ENCODE peak calls at places on chromosomes 12 and 14, in seven cellular contexts. One of them, this sample, is unnamed.

GRCh38 chr12:108335349-108336119 is 3.6 kb downstream of the CMKLR1 start:
- DNase-seq in DMS 273 treated with DMSO at 0.1 percent for 48 hours: no peak
- DNase-seq in GM12892: peak; percentile 39
- DNase-seq in omental fat pad: no peak
- DNase-seq in left ventricle myocardium inferior: no peak
- DNase-seq in MG63: no peak
- DNase-seq in activated CD4-positive, alpha-beta T cell treated with anti-CD3 and anti-CD28 coated beads, Interleukin-2, amount 10 ng/mL, durations not matched to agents 7 days and 5 days: no peak
- DNase-seq in this sample: peak; percentile 34

GRCh38 chr14:81265641-81266169 is 44.9 kb upstream of the GTF2A1 start:
- DNase-seq in DMS 273 treated with DMSO at 0.1 percent for 48 hours: no peak
- DNase-seq in left ventricle myocardium inferior: no peak
- DNase-seq in GM12892: no peak
- DNase-seq in MG63: no peak
- DNase-seq in omental fat pad: no peak
- DNase-seq in activated CD4-positive, alpha-beta T cell treated with anti-CD3 and anti-CD28 coated beads, Interleukin-2, amount 10 ng/mL, durations not matched to agents 7 days and 5 days: no peak
- DNase-seq in this sample: no peak

GRCh38 chr12:105748806-105749600 is 389.8 kb downstream of the NUAK1 start:
- DNase-seq in activated CD4-positive, alpha-beta T cell treated with anti-CD3 and anti-CD28 coated beads, Interleukin-2, amount 10 ng/mL, durations not matched to agents 7 days and 5 days: no peak
- DNase-seq in omental fat pad: no peak
- DNase-seq in DMS 273 treated with DMSO at 0.1 percent for 48 hours: no peak
- DNase-seq in left ventricle myocardium inferior: peak; percentile 30
- DNase-seq in GM12892: no peak
- DNase-seq in MG63: peak; percentile 60
- DNase-seq in this sample: no peak

GRCh38 chr14:77045570-77045890 is 17.0 kb upstream of the IRF2BPL start:
- DNase-seq in MG63: peak; percentile 70
- DNase-seq in activated CD4-positive, alpha-beta T cell treated with anti-CD3 and anti-CD28 coated beads, Interleukin-2, amount 10 ng/mL, durations not matched to agents 7 days and 5 days: no peak
- DNase-seq in DMS 273 treated with DMSO at 0.1 percent for 48 hours: no peak
- DNase-seq in left ventricle myocardium inferior: no peak
- DNase-seq in GM12892: no peak
- DNase-seq in omental fat pad: no peak
- DNase-seq in this sample: no peak

GRCh38 chr14:59126714-59127436 is 61.6 kb upstream of the DAAM1 start:
- DNase-seq in activated CD4-positive, alpha-beta T cell treated with anti-CD3 and anti-CD28 coated beads, Interleukin-2, amount 10 ng/mL, durations not matched to agents 7 days and 5 days: peak; percentile 42
- DNase-seq in DMS 273 treated with DMSO at 0.1 percent for 48 hours: peak; percentile 41
- DNase-seq in omental fat pad: no peak
- DNase-seq in GM12892: peak; percentile 6
- DNase-seq in left ventricle myocardium inferior: no peak
- DNase-seq in MG63: no peak
- DNase-seq in this sample: no peak

GRCh38 chr12:82873951-82874350 is 187.2 kb downstream of the TMTC2 start:
- DNase-seq in omental fat pad: no peak
- DNase-seq in GM12892: no peak
- DNase-seq in left ventricle myocardium inferior: no peak
- DNase-seq in MG63: no peak
- DNase-seq in DMS 273 treated with DMSO at 0.1 percent for 48 hours: peak; percentile 90
- DNase-seq in activated CD4-positive, alpha-beta T cell treated with anti-CD3 and anti-CD28 coated beads, Interleukin-2, amount 10 ng/mL, durations not matched to agents 7 days and 5 days: no peak
- DNase-seq in this sample: no peak

GRCh38 chr14:22185191-22185590 is 403.8 kb downstream of the DAD1 start:
- DNase-seq in GM12892: no peak
- DNase-seq in omental fat pad: no peak
- DNase-seq in DMS 273 treated with DMSO at 0.1 percent for 48 hours: no peak
- DNase-seq in left ventricle myocardium inferior: no peak
- DNase-seq in activated CD4-positive, alpha-beta T cell treated with anti-CD3 and anti-CD28 coated beads, Interleukin-2, amount 10 ng/mL, durations not matched to agents 7 days and 5 days: no peak
- DNase-seq in MG63: no peak
- DNase-seq in this sample: no peak

GRCh38 chr12:115998119-115998633 is 279.3 kb downstream of the MED13L start:
- DNase-seq in GM12892: no peak
- DNase-seq in DMS 273 treated with DMSO at 0.1 percent for 48 hours: no peak
- DNase-seq in omental fat pad: no peak
- DNase-seq in left ventricle myocardium inferior: no peak
- DNase-seq in MG63: no peak
- DNase-seq in activated CD4-positive, alpha-beta T cell treated with anti-CD3 and anti-CD28 coated beads, Interleukin-2, amount 10 ng/mL, durations not matched to agents 7 days and 5 days: peak; percentile 35
- DNase-seq in this sample: no peak

GRCh38 chr12:113655479-113655878 is 183.8 kb upstream of the LHX5 start:
- DNase-seq in MG63: no peak
- DNase-seq in DMS 273 treated with DMSO at 0.1 percent for 48 hours: no peak
- DNase-seq in activated CD4-positive, alpha-beta T cell treated with anti-CD3 and anti-CD28 coated beads, Interleukin-2, amount 10 ng/mL, durations not matched to agents 7 days and 5 days: no peak
- DNase-seq in left ventricle myocardium inferior: no peak
- DNase-seq in GM12892: no peak
- DNase-seq in omental fat pad: no peak
- DNase-seq in this sample: no peak

GRCh38 chr14:61322011-61322798 is 826 bp downstream of the PRKCH start:
- DNase-seq in DMS 273 treated with DMSO at 0.1 percent for 48 hours: no peak
- DNase-seq in omental fat pad: no peak
- DNase-seq in activated CD4-positive, alpha-beta T cell treated with anti-CD3 and anti-CD28 coated beads, Interleukin-2, amount 10 ng/mL, durations not matched to agents 7 days and 5 days: no peak
- DNase-seq in GM12892: no peak
- DNase-seq in left ventricle myocardium inferior: peak; percentile 55
- DNase-seq in MG63: peak; percentile 32
- DNase-seq in this sample: no peak

GRCh38 chr14:90454041-90455000 is 57.5 kb downstream of the CALM1 start:
- DNase-seq in GM12892: no peak
- DNase-seq in DMS 273 treated with DMSO at 0.1 percent for 48 hours: peak; percentile 83
- DNase-seq in omental fat pad: no peak
- DNase-seq in left ventricle myocardium inferior: peak; percentile 82
- DNase-seq in activated CD4-positive, alpha-beta T cell treated with anti-CD3 and anti-CD28 coated beads, Interleukin-2, amount 10 ng/mL, durations not matched to agents 7 days and 5 days: no peak
- DNase-seq in MG63: peak; percentile 37
- DNase-seq in this sample: no peak

GRCh38 chr12:48110691-48111315 is 4.9 kb upstream of the SENP1 start:
- DNase-seq in left ventricle myocardium inferior: no peak
- DNase-seq in DMS 273 treated with DMSO at 0.1 percent for 48 hours: no peak
- DNase-seq in GM12892: no peak
- DNase-seq in activated CD4-positive, alpha-beta T cell treated with anti-CD3 and anti-CD28 coated beads, Interleukin-2, amount 10 ng/mL, durations not matched to agents 7 days and 5 days: no peak
- DNase-seq in MG63: peak; percentile 11
- DNase-seq in omental fat pad: no peak
- DNase-seq in this sample: no peak

GRCh38 chr12:106954462-106955376 is 988 bp upstream of the TMEM263 start:
- DNase-seq in left ventricle myocardium inferior: peak; percentile 39
- DNase-seq in MG63: peak; percentile 53
- DNase-seq in DMS 273 treated with DMSO at 0.1 percent for 48 hours: no peak
- DNase-seq in omental fat pad: no peak
- DNase-seq in activated CD4-positive, alpha-beta T cell treated with anti-CD3 and anti-CD28 coated beads, Interleukin-2, amount 10 ng/mL, durations not matched to agents 7 days and 5 days: no peak
- DNase-seq in GM12892: no peak
- DNase-seq in this sample: no peak

GRCh38 chr14:52355016-52355430 is 40.9 kb downstream of the PTGER2 start:
- DNase-seq in activated CD4-positive, alpha-beta T cell treated with anti-CD3 and anti-CD28 coated beads, Interleukin-2, amount 10 ng/mL, durations not matched to agents 7 days and 5 days: no peak
- DNase-seq in MG63: peak; percentile 51
- DNase-seq in omental fat pad: no peak
- DNase-seq in GM12892: no peak
- DNase-seq in left ventricle myocardium inferior: no peak
- DNase-seq in DMS 273 treated with DMSO at 0.1 percent for 48 hours: no peak
- DNase-seq in this sample: no peak

GRCh38 chr14:58703149-58703509 is 65.4 kb downstream of the DACT1 start:
- DNase-seq in omental fat pad: no peak
- DNase-seq in left ventricle myocardium inferior: no peak
- DNase-seq in MG63: no peak
- DNase-seq in activated CD4-positive, alpha-beta T cell treated with anti-CD3 and anti-CD28 coated beads, Interleukin-2, amount 10 ng/mL, durations not matched to agents 7 days and 5 days: no peak
- DNase-seq in GM12892: no peak
- DNase-seq in DMS 273 treated with DMSO at 0.1 percent for 48 hours: no peak
- DNase-seq in this sample: no peak

GRCh38 chr14:99077844-99078236 is 194.2 kb downstream of the BCL11B start:
- DNase-seq in DMS 273 treated with DMSO at 0.1 percent for 48 hours: no peak
- DNase-seq in omental fat pad: no peak
- DNase-seq in activated CD4-positive, alpha-beta T cell treated with anti-CD3 and anti-CD28 coated beads, Interleukin-2, amount 10 ng/mL, durations not matched to agents 7 days and 5 days: no peak
- DNase-seq in left ventricle myocardium inferior: no peak
- DNase-seq in GM12892: no peak
- DNase-seq in MG63: no peak
- DNase-seq in this sample: no peak

GRCh38 chr12:56102683-56103065 is 1.7 kb upstream of the PA2G4 start:
- DNase-seq in DMS 273 treated with DMSO at 0.1 percent for 48 hours: no peak
- DNase-seq in MG63: no peak
- DNase-seq in omental fat pad: no peak
- DNase-seq in activated CD4-positive, alpha-beta T cell treated with anti-CD3 and anti-CD28 coated beads, Interleukin-2, amount 10 ng/mL, durations not matched to agents 7 days and 5 days: no peak
- DNase-seq in left ventricle myocardium inferior: no peak
- DNase-seq in GM12892: no peak
- DNase-seq in this sample: no peak

GRCh38 chr14:64800000-64800399 is 79.7 kb downstream of the SPTB start:
- DNase-seq in left ventricle myocardium inferior: peak; percentile 39
- DNase-seq in activated CD4-positive, alpha-beta T cell treated with anti-CD3 and anti-CD28 coated beads, Interleukin-2, amount 10 ng/mL, durations not matched to agents 7 days and 5 days: peak; percentile 27
- DNase-seq in DMS 273 treated with DMSO at 0.1 percent for 48 hours: peak; percentile 7
- DNase-seq in MG63: peak; percentile 54
- DNase-seq in GM12892: no peak
- DNase-seq in omental fat pad: no peak
- DNase-seq in this sample: no peak

GRCh38 chr12:62732861-62733427 is 202.0 kb downstream of the PPM1H start:
- DNase-seq in MG63: peak; percentile 73
- DNase-seq in left ventricle myocardium inferior: no peak
- DNase-seq in omental fat pad: no peak
- DNase-seq in GM12892: no peak
- DNase-seq in DMS 273 treated with DMSO at 0.1 percent for 48 hours: no peak
- DNase-seq in activated CD4-positive, alpha-beta T cell treated with anti-CD3 and anti-CD28 coated beads, Interleukin-2, amount 10 ng/mL, durations not matched to agents 7 days and 5 days: no peak
- DNase-seq in this sample: no peak

GRCh38 chr14:100592972-100593371 is 5.8 kb upstream of the BEGAIN start:
- DNase-seq in omental fat pad: no peak
- DNase-seq in DMS 273 treated with DMSO at 0.1 percent for 48 hours: no peak
- DNase-seq in activated CD4-positive, alpha-beta T cell treated with anti-CD3 and anti-CD28 coated beads, Interleukin-2, amount 10 ng/mL, durations not matched to agents 7 days and 5 days: no peak
- DNase-seq in MG63: peak; percentile 27
- DNase-seq in GM12892: no peak
- DNase-seq in left ventricle myocardium inferior: no peak
- DNase-seq in this sample: no peak

GRCh38 chr12:118237053-118237665 is 101.2 kb downstream of the PEBP1 start:
- DNase-seq in left ventricle myocardium inferior: no peak
- DNase-seq in DMS 273 treated with DMSO at 0.1 percent for 48 hours: no peak
- DNase-seq in omental fat pad: no peak
- DNase-seq in MG63: no peak
- DNase-seq in GM12892: peak; percentile 20
- DNase-seq in activated CD4-positive, alpha-beta T cell treated with anti-CD3 and anti-CD28 coated beads, Interleukin-2, amount 10 ng/mL, durations not matched to agents 7 days and 5 days: no peak
- DNase-seq in this sample: peak; percentile 17

GRCh38 chr14:72634910-72635647 is 258.8 kb downstream of the DPF3 start:
- DNase-seq in left ventricle myocardium inferior: no peak
- DNase-seq in omental fat pad: no peak
- DNase-seq in DMS 273 treated with DMSO at 0.1 percent for 48 hours: no peak
- DNase-seq in GM12892: no peak
- DNase-seq in MG63: no peak
- DNase-seq in activated CD4-positive, alpha-beta T cell treated with anti-CD3 and anti-CD28 coated beads, Interleukin-2, amount 10 ng/mL, durations not matched to agents 7 days and 5 days: no peak
- DNase-seq in this sample: no peak

GRCh38 chr14:64502476-64503183 is 1.0 kb downstream of the ZBTB25 start:
- DNase-seq in omental fat pad: no peak
- DNase-seq in left ventricle myocardium inferior: no peak
- DNase-seq in activated CD4-positive, alpha-beta T cell treated with anti-CD3 and anti-CD28 coated beads, Interleukin-2, amount 10 ng/mL, durations not matched to agents 7 days and 5 days: peak; percentile 34
- DNase-seq in GM12892: no peak
- DNase-seq in MG63: no peak
- DNase-seq in DMS 273 treated with DMSO at 0.1 percent for 48 hours: no peak
- DNase-seq in this sample: no peak

GRCh38 chr14:105180598-105181528 is at the start of gene NUDT14:
- DNase-seq in MG63: peak; percentile 52
- DNase-seq in GM12892: peak; percentile 97
- DNase-seq in omental fat pad: no peak
- DNase-seq in DMS 273 treated with DMSO at 0.1 percent for 48 hours: no peak
- DNase-seq in left ventricle myocardium inferior: peak; percentile 66
- DNase-seq in activated CD4-positive, alpha-beta T cell treated with anti-CD3 and anti-CD28 coated beads, Interleukin-2, amount 10 ng/mL, durations not matched to agents 7 days and 5 days: peak; percentile 80
- DNase-seq in this sample: peak; percentile 99

GRCh38 chr14:31206536-31207286 is 882 bp downstream of the HECTD1 start:
- DNase-seq in GM12892: peak; percentile 23
- DNase-seq in activated CD4-positive, alpha-beta T cell treated with anti-CD3 and anti-CD28 coated beads, Interleukin-2, amount 10 ng/mL, durations not matched to agents 7 days and 5 days: peak; percentile 54
- DNase-seq in omental fat pad: no peak
- DNase-seq in MG63: peak; percentile 24
- DNase-seq in left ventricle myocardium inferior: peak; percentile 33
- DNase-seq in DMS 273 treated with DMSO at 0.1 percent for 48 hours: no peak
- DNase-seq in this sample: peak; percentile 15

GRCh38 chr14:64983439-64984310 is 3.0 kb upstream of the FNTB start:
- DNase-seq in activated CD4-positive, alpha-beta T cell treated with anti-CD3 and anti-CD28 coated beads, Interleukin-2, amount 10 ng/mL, durations not matched to agents 7 days and 5 days: peak; percentile 50
- DNase-seq in MG63: no peak
- DNase-seq in DMS 273 treated with DMSO at 0.1 percent for 48 hours: peak; percentile 56
- DNase-seq in GM12892: no peak
- DNase-seq in left ventricle myocardium inferior: no peak
- DNase-seq in omental fat pad: no peak
- DNase-seq in this sample: no peak

GRCh38 chr12:4954632-4955354 is 45.1 kb downstream of the KCNA1 start:
- DNase-seq in MG63: no peak
- DNase-seq in left ventricle myocardium inferior: no peak
- DNase-seq in omental fat pad: no peak
- DNase-seq in GM12892: no peak
- DNase-seq in DMS 273 treated with DMSO at 0.1 percent for 48 hours: no peak
- DNase-seq in activated CD4-positive, alpha-beta T cell treated with anti-CD3 and anti-CD28 coated beads, Interleukin-2, amount 10 ng/mL, durations not matched to agents 7 days and 5 days: no peak
- DNase-seq in this sample: no peak

GRCh38 chr14:101113835-101114725 is 210.6 kb upstream of the RTL1 start:
- DNase-seq in GM12892: no peak
- DNase-seq in omental fat pad: peak; percentile 9
- DNase-seq in activated CD4-positive, alpha-beta T cell treated with anti-CD3 and anti-CD28 coated beads, Interleukin-2, amount 10 ng/mL, durations not matched to agents 7 days and 5 days: no peak
- DNase-seq in DMS 273 treated with DMSO at 0.1 percent for 48 hours: no peak
- DNase-seq in MG63: no peak
- DNase-seq in left ventricle myocardium inferior: no peak
- DNase-seq in this sample: no peak

GRCh38 chr12:47775100-47775911 is 2.3 kb downstream of the SLC48A1 start:
- DNase-seq in GM12892: no peak
- DNase-seq in DMS 273 treated with DMSO at 0.1 percent for 48 hours: no peak
- DNase-seq in activated CD4-positive, alpha-beta T cell treated with anti-CD3 and anti-CD28 coated beads, Interleukin-2, amount 10 ng/mL, durations not matched to agents 7 days and 5 days: no peak
- DNase-seq in omental fat pad: no peak
- DNase-seq in MG63: peak; percentile 40
- DNase-seq in left ventricle myocardium inferior: no peak
- DNase-seq in this sample: no peak

GRCh38 chr12:51326762-51327439 is 2.9 kb upstream of the BIN2 start:
- DNase-seq in left ventricle myocardium inferior: no peak
- DNase-seq in GM12892: peak; percentile 56
- DNase-seq in omental fat pad: no peak
- DNase-seq in activated CD4-positive, alpha-beta T cell treated with anti-CD3 and anti-CD28 coated beads, Interleukin-2, amount 10 ng/mL, durations not matched to agents 7 days and 5 days: no peak
- DNase-seq in DMS 273 treated with DMSO at 0.1 percent for 48 hours: no peak
- DNase-seq in MG63: peak; percentile 18
- DNase-seq in this sample: peak; percentile 57